ENCODE peak calls at places on chromosomes 6 and 20, in seven cellular contexts. One of them, this sample, is unnamed.

GRCh38 chr6:114564302-114564933 is 221.6 kb upstream of the HS3ST5 start:
- DNase-seq in OCI-LY7: no peak
- DNase-seq in mesendoderm: peak; percentile 40
- DNase-seq in stimulated activated CD4-positive, alpha-beta T cell treated with anti-CD3 and anti-CD28 coated beads, Interleukin-4, amount 100 ng/mL, for 48 hours: no peak
- DNase-seq in GM12892: no peak
- DNase-seq in activated CD8-positive, alpha-beta memory T cell treated with anti-CD3 and anti-CD28 coated beads, Interleukin-2, amount 50 U/mL, for 4 hours: no peak
- DNase-seq in activated naive CD8-positive, alpha-beta T cell treated with anti-CD3 and anti-CD28 coated beads, Interleukin-2, amount 50 U/mL, for 16 hours: no peak
- DNase-seq in this sample: peak; percentile 20

GRCh38 chr6:29447670-29448069 is 8.6 kb downstream of the OR10C1 start:
- DNase-seq in OCI-LY7: no peak
- DNase-seq in GM12892: no peak
- DNase-seq in activated CD8-positive, alpha-beta memory T cell treated with anti-CD3 and anti-CD28 coated beads, Interleukin-2, amount 50 U/mL, for 4 hours: no peak
- DNase-seq in activated naive CD8-positive, alpha-beta T cell treated with anti-CD3 and anti-CD28 coated beads, Interleukin-2, amount 50 U/mL, for 16 hours: no peak
- DNase-seq in stimulated activated CD4-positive, alpha-beta T cell treated with anti-CD3 and anti-CD28 coated beads, Interleukin-4, amount 100 ng/mL, for 48 hours: no peak
- DNase-seq in mesendoderm: peak; percentile 89
- DNase-seq in this sample: peak; percentile 49

GRCh38 chr6:138410972-138411667 is 7.1 kb downstream of the HEBP2 start:
- DNase-seq in activated naive CD8-positive, alpha-beta T cell treated with anti-CD3 and anti-CD28 coated beads, Interleukin-2, amount 50 U/mL, for 16 hours: no peak
- DNase-seq in activated CD8-positive, alpha-beta memory T cell treated with anti-CD3 and anti-CD28 coated beads, Interleukin-2, amount 50 U/mL, for 4 hours: no peak
- DNase-seq in stimulated activated CD4-positive, alpha-beta T cell treated with anti-CD3 and anti-CD28 coated beads, Interleukin-4, amount 100 ng/mL, for 48 hours: no peak
- DNase-seq in GM12892: no peak
- DNase-seq in OCI-LY7: no peak
- DNase-seq in mesendoderm: no peak
- DNase-seq in this sample: no peak

GRCh38 chr6:5728726-5729434 is 277.8 kb downstream of the NRN1 start:
- DNase-seq in GM12892: no peak
- DNase-seq in stimulated activated CD4-positive, alpha-beta T cell treated with anti-CD3 and anti-CD28 coated beads, Interleukin-4, amount 100 ng/mL, for 48 hours: no peak
- DNase-seq in activated naive CD8-positive, alpha-beta T cell treated with anti-CD3 and anti-CD28 coated beads, Interleukin-2, amount 50 U/mL, for 16 hours: no peak
- DNase-seq in OCI-LY7: peak; percentile 4
- DNase-seq in activated CD8-positive, alpha-beta memory T cell treated with anti-CD3 and anti-CD28 coated beads, Interleukin-2, amount 50 U/mL, for 4 hours: no peak
- DNase-seq in mesendoderm: peak; percentile 28
- DNase-seq in this sample: no peak

GRCh38 chr6:132937466-132937906 is 123.1 kb downstream of the RPS12 start:
- DNase-seq in activated CD8-positive, alpha-beta memory T cell treated with anti-CD3 and anti-CD28 coated beads, Interleukin-2, amount 50 U/mL, for 4 hours: no peak
- DNase-seq in OCI-LY7: peak; percentile 41
- DNase-seq in activated naive CD8-positive, alpha-beta T cell treated with anti-CD3 and anti-CD28 coated beads, Interleukin-2, amount 50 U/mL, for 16 hours: no peak
- DNase-seq in stimulated activated CD4-positive, alpha-beta T cell treated with anti-CD3 and anti-CD28 coated beads, Interleukin-4, amount 100 ng/mL, for 48 hours: peak; percentile 10
- DNase-seq in GM12892: no peak
- DNase-seq in mesendoderm: peak; percentile 74
- DNase-seq in this sample: peak; percentile 24

GRCh38 chr20:3046677-3047462 is 1.0 kb downstream of the MRPS26 start:
- DNase-seq in OCI-LY7: peak; percentile 49
- DNase-seq in mesendoderm: peak; percentile 58
- DNase-seq in GM12892: no peak
- DNase-seq in activated CD8-positive, alpha-beta memory T cell treated with anti-CD3 and anti-CD28 coated beads, Interleukin-2, amount 50 U/mL, for 4 hours: no peak
- DNase-seq in stimulated activated CD4-positive, alpha-beta T cell treated with anti-CD3 and anti-CD28 coated beads, Interleukin-4, amount 100 ng/mL, for 48 hours: no peak
- DNase-seq in activated naive CD8-positive, alpha-beta T cell treated with anti-CD3 and anti-CD28 coated beads, Interleukin-2, amount 50 U/mL, for 16 hours: no peak
- DNase-seq in this sample: peak; percentile 53

GRCh38 chr20:49747707-49748524 is 34.2 kb upstream of the B4GALT5 start:
- DNase-seq in OCI-LY7: no peak
- DNase-seq in activated naive CD8-positive, alpha-beta T cell treated with anti-CD3 and anti-CD28 coated beads, Interleukin-2, amount 50 U/mL, for 16 hours: no peak
- DNase-seq in stimulated activated CD4-positive, alpha-beta T cell treated with anti-CD3 and anti-CD28 coated beads, Interleukin-4, amount 100 ng/mL, for 48 hours: no peak
- DNase-seq in activated CD8-positive, alpha-beta memory T cell treated with anti-CD3 and anti-CD28 coated beads, Interleukin-2, amount 50 U/mL, for 4 hours: no peak
- DNase-seq in GM12892: no peak
- DNase-seq in mesendoderm: no peak
- DNase-seq in this sample: peak; percentile 78

GRCh38 chr20:57416296-57417022 is 25.3 kb downstream of the RBM38 start:
- DNase-seq in mesendoderm: no peak
- DNase-seq in OCI-LY7: no peak
- DNase-seq in stimulated activated CD4-positive, alpha-beta T cell treated with anti-CD3 and anti-CD28 coated beads, Interleukin-4, amount 100 ng/mL, for 48 hours: no peak
- DNase-seq in GM12892: no peak
- DNase-seq in activated CD8-positive, alpha-beta memory T cell treated with anti-CD3 and anti-CD28 coated beads, Interleukin-2, amount 50 U/mL, for 4 hours: no peak
- DNase-seq in activated naive CD8-positive, alpha-beta T cell treated with anti-CD3 and anti-CD28 coated beads, Interleukin-2, amount 50 U/mL, for 16 hours: no peak
- DNase-seq in this sample: no peak

GRCh38 chr20:45450097-45450818 is 19.3 kb upstream of the WFDC2 start:
- DNase-seq in GM12892: no peak
- DNase-seq in stimulated activated CD4-positive, alpha-beta T cell treated with anti-CD3 and anti-CD28 coated beads, Interleukin-4, amount 100 ng/mL, for 48 hours: no peak
- DNase-seq in activated CD8-positive, alpha-beta memory T cell treated with anti-CD3 and anti-CD28 coated beads, Interleukin-2, amount 50 U/mL, for 4 hours: no peak
- DNase-seq in OCI-LY7: peak; percentile 79
- DNase-seq in activated naive CD8-positive, alpha-beta T cell treated with anti-CD3 and anti-CD28 coated beads, Interleukin-2, amount 50 U/mL, for 16 hours: no peak
- DNase-seq in mesendoderm: peak; percentile 84
- DNase-seq in this sample: peak; percentile 55

GRCh38 chr6:13116155-13116554 is 212.2 kb downstream of the TBC1D7 start:
- DNase-seq in OCI-LY7: no peak
- DNase-seq in GM12892: no peak
- DNase-seq in stimulated activated CD4-positive, alpha-beta T cell treated with anti-CD3 and anti-CD28 coated beads, Interleukin-4, amount 100 ng/mL, for 48 hours: no peak
- DNase-seq in activated CD8-positive, alpha-beta memory T cell treated with anti-CD3 and anti-CD28 coated beads, Interleukin-2, amount 50 U/mL, for 4 hours: no peak
- DNase-seq in mesendoderm: no peak
- DNase-seq in activated naive CD8-positive, alpha-beta T cell treated with anti-CD3 and anti-CD28 coated beads, Interleukin-2, amount 50 U/mL, for 16 hours: no peak
- DNase-seq in this sample: no peak

GRCh38 chr20:24996449-24997195 is 4.1 kb upstream of the APMAP start:
- DNase-seq in stimulated activated CD4-positive, alpha-beta T cell treated with anti-CD3 and anti-CD28 coated beads, Interleukin-4, amount 100 ng/mL, for 48 hours: no peak
- DNase-seq in mesendoderm: no peak
- DNase-seq in GM12892: no peak
- DNase-seq in activated CD8-positive, alpha-beta memory T cell treated with anti-CD3 and anti-CD28 coated beads, Interleukin-2, amount 50 U/mL, for 4 hours: no peak
- DNase-seq in OCI-LY7: no peak
- DNase-seq in activated naive CD8-positive, alpha-beta T cell treated with anti-CD3 and anti-CD28 coated beads, Interleukin-2, amount 50 U/mL, for 16 hours: no peak
- DNase-seq in this sample: no peak

GRCh38 chr6:44731485-44732095 is 344.1 kb downstream of the CDC5L start:
- DNase-seq in stimulated activated CD4-positive, alpha-beta T cell treated with anti-CD3 and anti-CD28 coated beads, Interleukin-4, amount 100 ng/mL, for 48 hours: no peak
- DNase-seq in activated CD8-positive, alpha-beta memory T cell treated with anti-CD3 and anti-CD28 coated beads, Interleukin-2, amount 50 U/mL, for 4 hours: no peak
- DNase-seq in activated naive CD8-positive, alpha-beta T cell treated with anti-CD3 and anti-CD28 coated beads, Interleukin-2, amount 50 U/mL, for 16 hours: no peak
- DNase-seq in mesendoderm: no peak
- DNase-seq in OCI-LY7: no peak
- DNase-seq in GM12892: no peak
- DNase-seq in this sample: no peak

GRCh38 chr6:157174731-157175130 is 148.6 kb downstream of the TMEM242 start:
- DNase-seq in mesendoderm: no peak
- DNase-seq in GM12892: no peak
- DNase-seq in OCI-LY7: no peak
- DNase-seq in activated naive CD8-positive, alpha-beta T cell treated with anti-CD3 and anti-CD28 coated beads, Interleukin-2, amount 50 U/mL, for 16 hours: no peak
- DNase-seq in stimulated activated CD4-positive, alpha-beta T cell treated with anti-CD3 and anti-CD28 coated beads, Interleukin-4, amount 100 ng/mL, for 48 hours: no peak
- DNase-seq in activated CD8-positive, alpha-beta memory T cell treated with anti-CD3 and anti-CD28 coated beads, Interleukin-2, amount 50 U/mL, for 4 hours: no peak
- DNase-seq in this sample: no peak

GRCh38 chr6:129946439-129947140 is 71.8 kb upstream of the L3MBTL3 start:
- DNase-seq in OCI-LY7: no peak
- DNase-seq in GM12892: no peak
- DNase-seq in mesendoderm: peak; percentile 88
- DNase-seq in activated naive CD8-positive, alpha-beta T cell treated with anti-CD3 and anti-CD28 coated beads, Interleukin-2, amount 50 U/mL, for 16 hours: no peak
- DNase-seq in stimulated activated CD4-positive, alpha-beta T cell treated with anti-CD3 and anti-CD28 coated beads, Interleukin-4, amount 100 ng/mL, for 48 hours: no peak
- DNase-seq in activated CD8-positive, alpha-beta memory T cell treated with anti-CD3 and anti-CD28 coated beads, Interleukin-2, amount 50 U/mL, for 4 hours: no peak
- DNase-seq in this sample: peak; percentile 50

GRCh38 chr6:30495993-30496392 is 6.7 kb downstream of the HLA-E start:
- DNase-seq in activated naive CD8-positive, alpha-beta T cell treated with anti-CD3 and anti-CD28 coated beads, Interleukin-2, amount 50 U/mL, for 16 hours: no peak
- DNase-seq in OCI-LY7: no peak
- DNase-seq in stimulated activated CD4-positive, alpha-beta T cell treated with anti-CD3 and anti-CD28 coated beads, Interleukin-4, amount 100 ng/mL, for 48 hours: no peak
- DNase-seq in GM12892: no peak
- DNase-seq in mesendoderm: no peak
- DNase-seq in activated CD8-positive, alpha-beta memory T cell treated with anti-CD3 and anti-CD28 coated beads, Interleukin-2, amount 50 U/mL, for 4 hours: no peak
- DNase-seq in this sample: no peak

GRCh38 chr20:13029687-13030510 is 21.1 kb downstream of the SPTLC3 start:
- DNase-seq in activated naive CD8-positive, alpha-beta T cell treated with anti-CD3 and anti-CD28 coated beads, Interleukin-2, amount 50 U/mL, for 16 hours: no peak
- DNase-seq in OCI-LY7: no peak
- DNase-seq in mesendoderm: peak; percentile 94
- DNase-seq in activated CD8-positive, alpha-beta memory T cell treated with anti-CD3 and anti-CD28 coated beads, Interleukin-2, amount 50 U/mL, for 4 hours: no peak
- DNase-seq in stimulated activated CD4-positive, alpha-beta T cell treated with anti-CD3 and anti-CD28 coated beads, Interleukin-4, amount 100 ng/mL, for 48 hours: no peak
- DNase-seq in GM12892: no peak
- DNase-seq in this sample: peak; percentile 83

GRCh38 chr6:867378-867777 is 174.4 kb upstream of the EXOC2 start:
- DNase-seq in OCI-LY7: no peak
- DNase-seq in activated CD8-positive, alpha-beta memory T cell treated with anti-CD3 and anti-CD28 coated beads, Interleukin-2, amount 50 U/mL, for 4 hours: no peak
- DNase-seq in GM12892: no peak
- DNase-seq in mesendoderm: no peak
- DNase-seq in activated naive CD8-positive, alpha-beta T cell treated with anti-CD3 and anti-CD28 coated beads, Interleukin-2, amount 50 U/mL, for 16 hours: no peak
- DNase-seq in stimulated activated CD4-positive, alpha-beta T cell treated with anti-CD3 and anti-CD28 coated beads, Interleukin-4, amount 100 ng/mL, for 48 hours: no peak
- DNase-seq in this sample: no peak

GRCh38 chr6:149830731-149831379 is 33.3 kb downstream of the LRP11 start:
- DNase-seq in stimulated activated CD4-positive, alpha-beta T cell treated with anti-CD3 and anti-CD28 coated beads, Interleukin-4, amount 100 ng/mL, for 48 hours: no peak
- DNase-seq in OCI-LY7: no peak
- DNase-seq in mesendoderm: no peak
- DNase-seq in GM12892: no peak
- DNase-seq in activated naive CD8-positive, alpha-beta T cell treated with anti-CD3 and anti-CD28 coated beads, Interleukin-2, amount 50 U/mL, for 16 hours: no peak
- DNase-seq in activated CD8-positive, alpha-beta memory T cell treated with anti-CD3 and anti-CD28 coated beads, Interleukin-2, amount 50 U/mL, for 4 hours: no peak
- DNase-seq in this sample: no peak

GRCh38 chr20:31569163-31570020 is 35.7 kb upstream of the ID1 start:
- DNase-seq in activated CD8-positive, alpha-beta memory T cell treated with anti-CD3 and anti-CD28 coated beads, Interleukin-2, amount 50 U/mL, for 4 hours: peak; percentile 73
- DNase-seq in OCI-LY7: peak; percentile 61
- DNase-seq in GM12892: no peak
- DNase-seq in activated naive CD8-positive, alpha-beta T cell treated with anti-CD3 and anti-CD28 coated beads, Interleukin-2, amount 50 U/mL, for 16 hours: peak; percentile 49
- DNase-seq in stimulated activated CD4-positive, alpha-beta T cell treated with anti-CD3 and anti-CD28 coated beads, Interleukin-4, amount 100 ng/mL, for 48 hours: peak; percentile 51
- DNase-seq in mesendoderm: peak; percentile 71
- DNase-seq in this sample: peak; percentile 82

This sample was measured in ELF-1.